ENCODE peak calls at places on chromosomes 11 and 22, in six cellular contexts. One of them, this sample, is unnamed.

GRCh38 chr11:44659641-44660040 is 67.1 kb upstream of the TSPAN18 start:
- DNase-seq in mammary epithelial cell: no peak
- DNase-seq in pancreas: no peak
- DNase-seq in sigmoid colon: peak; percentile 93
- DNase-seq in cardiac muscle cell: no peak
- DNase-seq in effector memory CD4-positive, alpha-beta T cell: no peak
- DNase-seq in this sample: no peak

GRCh38 chr22:43272869-43273318 is 70.3 kb downstream of the SCUBE1 start:
- DNase-seq in mammary epithelial cell: no peak
- DNase-seq in pancreas: no peak
- DNase-seq in sigmoid colon: no peak
- DNase-seq in cardiac muscle cell: no peak
- DNase-seq in effector memory CD4-positive, alpha-beta T cell: no peak
- DNase-seq in this sample: no peak

GRCh38 chr11:9601041-9601875 is 27.8 kb downstream of the WEE1 start:
- DNase-seq in mammary epithelial cell: peak; percentile 42
- DNase-seq in pancreas: no peak
- DNase-seq in sigmoid colon: no peak
- DNase-seq in cardiac muscle cell: peak; percentile 84
- DNase-seq in effector memory CD4-positive, alpha-beta T cell: peak; percentile 33
- DNase-seq in this sample: peak; percentile 35

GRCh38 chr22:35154937-35155387 is 89.0 kb downstream of the ISX start:
- DNase-seq in mammary epithelial cell: peak; percentile 45
- DNase-seq in pancreas: peak; percentile 68
- DNase-seq in sigmoid colon: peak; percentile 67
- DNase-seq in cardiac muscle cell: peak; percentile 62
- DNase-seq in effector memory CD4-positive, alpha-beta T cell: no peak
- DNase-seq in this sample: peak; percentile 67

GRCh38 chr11:17439316-17439782 is 37.3 kb downstream of the ABCC8 start:
- DNase-seq in mammary epithelial cell: no peak
- DNase-seq in pancreas: no peak
- DNase-seq in sigmoid colon: no peak
- DNase-seq in cardiac muscle cell: no peak
- DNase-seq in effector memory CD4-positive, alpha-beta T cell: no peak
- DNase-seq in this sample: no peak

GRCh38 chr11:12251651-12252560 is 125.5 kb upstream of the PARVA start:
- DNase-seq in mammary epithelial cell: no peak
- DNase-seq in pancreas: no peak
- DNase-seq in sigmoid colon: no peak
- DNase-seq in cardiac muscle cell: no peak
- DNase-seq in effector memory CD4-positive, alpha-beta T cell: no peak
- DNase-seq in this sample: no peak

GRCh38 chr11:76369406-76369805 is 11.5 kb downstream of the THAP12 start:
- DNase-seq in mammary epithelial cell: no peak
- DNase-seq in pancreas: no peak
- DNase-seq in sigmoid colon: no peak
- DNase-seq in cardiac muscle cell: no peak
- DNase-seq in effector memory CD4-positive, alpha-beta T cell: no peak
- DNase-seq in this sample: peak; percentile 64

GRCh38 chr11:27153136-27153535 is 112.5 kb downstream of the BBOX1 start:
- DNase-seq in mammary epithelial cell: peak; percentile 28
- DNase-seq in pancreas: no peak
- DNase-seq in sigmoid colon: no peak
- DNase-seq in cardiac muscle cell: no peak
- DNase-seq in effector memory CD4-positive, alpha-beta T cell: no peak
- DNase-seq in this sample: no peak

GRCh38 chr11:68581439-68581838 is 102.9 kb upstream of the GAL start:
- DNase-seq in mammary epithelial cell: no peak
- DNase-seq in pancreas: no peak
- DNase-seq in sigmoid colon: peak; percentile 76
- DNase-seq in cardiac muscle cell: no peak
- DNase-seq in effector memory CD4-positive, alpha-beta T cell: no peak
- DNase-seq in this sample: no peak

GRCh38 chr11:1040428-1041148 is 4.1 kb upstream of the MUC6 start:
- DNase-seq in mammary epithelial cell: no peak
- DNase-seq in pancreas: no peak
- DNase-seq in sigmoid colon: no peak
- DNase-seq in cardiac muscle cell: peak; percentile 83
- DNase-seq in effector memory CD4-positive, alpha-beta T cell: no peak
- DNase-seq in this sample: no peak

GRCh38 chr11:116773203-116774112 is 671 bp upstream of the BUD13 start:
- DNase-seq in mammary epithelial cell: peak; percentile 26
- DNase-seq in pancreas: no peak
- DNase-seq in sigmoid colon: no peak
- DNase-seq in cardiac muscle cell: no peak
- DNase-seq in effector memory CD4-positive, alpha-beta T cell: no peak
- DNase-seq in this sample: no peak

GRCh38 chr22:38051900-38052862 is 5.0 kb upstream of the PICK1 start:
- DNase-seq in mammary epithelial cell: peak; percentile 50
- DNase-seq in pancreas: peak; percentile 91
- DNase-seq in sigmoid colon: peak; percentile 89
- DNase-seq in cardiac muscle cell: peak; percentile 80
- DNase-seq in effector memory CD4-positive, alpha-beta T cell: peak; percentile 66
- DNase-seq in this sample: peak; percentile 82

GRCh38 chr11:31492320-31492913 is 17.0 kb downstream of the IMMP1L start:
- DNase-seq in mammary epithelial cell: peak; percentile 4
- DNase-seq in pancreas: no peak
- DNase-seq in sigmoid colon: no peak
- DNase-seq in cardiac muscle cell: peak; percentile 74
- DNase-seq in effector memory CD4-positive, alpha-beta T cell: no peak
- DNase-seq in this sample: no peak

GRCh38 chr11:62984451-62984991 is at the start of gene SLC22A6:
- DNase-seq in mammary epithelial cell: no peak
- DNase-seq in pancreas: no peak
- DNase-seq in sigmoid colon: no peak
- DNase-seq in cardiac muscle cell: no peak
- DNase-seq in effector memory CD4-positive, alpha-beta T cell: no peak
- DNase-seq in this sample: no peak

GRCh38 chr11:27216268-27217149 is 146.5 kb downstream of the CCDC34 start:
- DNase-seq in mammary epithelial cell: no peak
- DNase-seq in pancreas: peak; percentile 60
- DNase-seq in sigmoid colon: peak; percentile 86
- DNase-seq in cardiac muscle cell: peak; percentile 85
- DNase-seq in effector memory CD4-positive, alpha-beta T cell: no peak
- DNase-seq in this sample: peak; percentile 27

GRCh38 chr11:9754041-9754471 is 90.2 kb downstream of the SWAP70 start:
- DNase-seq in mammary epithelial cell: peak; percentile 92
- DNase-seq in pancreas: no peak
- DNase-seq in sigmoid colon: no peak
- DNase-seq in cardiac muscle cell: no peak
- DNase-seq in effector memory CD4-positive, alpha-beta T cell: no peak
- DNase-seq in this sample: no peak

GRCh38 chr11:64477675-64478074 is 113.3 kb upstream of the SLC22A12 start:
- DNase-seq in mammary epithelial cell: no peak
- DNase-seq in pancreas: no peak
- DNase-seq in sigmoid colon: no peak
- DNase-seq in cardiac muscle cell: no peak
- DNase-seq in effector memory CD4-positive, alpha-beta T cell: no peak
- DNase-seq in this sample: no peak

GRCh38 chr11:64469288-64469687 is 110.3 kb downstream of the RPS6KA4 start:
- DNase-seq in mammary epithelial cell: no peak
- DNase-seq in pancreas: no peak
- DNase-seq in sigmoid colon: peak; percentile 21
- DNase-seq in cardiac muscle cell: no peak
- DNase-seq in effector memory CD4-positive, alpha-beta T cell: no peak
- DNase-seq in this sample: no peak

GRCh38 chr11:64476866-64477265 is 114.2 kb upstream of the SLC22A12 start:
- DNase-seq in mammary epithelial cell: no peak
- DNase-seq in pancreas: no peak
- DNase-seq in sigmoid colon: no peak
- DNase-seq in cardiac muscle cell: no peak
- DNase-seq in effector memory CD4-positive, alpha-beta T cell: no peak
- DNase-seq in this sample: no peak

GRCh38 chr11:64472593-64473455 is 113.9 kb downstream of the RPS6KA4 start:
- DNase-seq in mammary epithelial cell: no peak
- DNase-seq in pancreas: no peak
- DNase-seq in sigmoid colon: no peak
- DNase-seq in cardiac muscle cell: peak; percentile 24
- DNase-seq in effector memory CD4-positive, alpha-beta T cell: no peak
- DNase-seq in this sample: no peak
- H3K27me3 ChIP-seq in mammary epithelial cell: no peaks in the 10 kb centered on the region
- H3K27me3 ChIP-seq in pancreas: no peaks in the 10 kb centered on the region
- H3K27me3 ChIP-seq in sigmoid colon: no peaks in the 10 kb centered on the region
- H3K27me3 ChIP-seq in cardiac muscle cell: peaks cover 13% of the 10 kb centered on the region
- H3K27me3 ChIP-seq in effector memory CD4-positive, alpha-beta T cell: no peaks in the 10 kb centered on the region
- H3K27me3 ChIP-seq in this sample: no peaks in the 10 kb centered on the region

GRCh38 chr11:66950113-66950535 is 8.1 kb downstream of the PC start:
- DNase-seq in mammary epithelial cell: peak; percentile 81
- DNase-seq in pancreas: no peak
- DNase-seq in sigmoid colon: peak; percentile 67
- DNase-seq in cardiac muscle cell: peak; percentile 63
- DNase-seq in effector memory CD4-positive, alpha-beta T cell: no peak
- DNase-seq in this sample: peak; percentile 52

GRCh38 chr11:66956689-66957290 is 1.4 kb downstream of the PC start:
- DNase-seq in mammary epithelial cell: peak; percentile 81
- DNase-seq in pancreas: no peak
- DNase-seq in sigmoid colon: peak; percentile 70
- DNase-seq in cardiac muscle cell: peak; percentile 66
- DNase-seq in effector memory CD4-positive, alpha-beta T cell: no peak
- DNase-seq in this sample: no peak

GRCh38 chr11:66953431-66953833 is 4.8 kb downstream of the PC start:
- DNase-seq in mammary epithelial cell: no peak
- DNase-seq in pancreas: no peak
- DNase-seq in sigmoid colon: no peak
- DNase-seq in cardiac muscle cell: no peak
- DNase-seq in effector memory CD4-positive, alpha-beta T cell: no peak
- DNase-seq in this sample: no peak

GRCh38 chr11:66951927-66952337 is 6.3 kb downstream of the PC start:
- DNase-seq in mammary epithelial cell: no peak
- DNase-seq in pancreas: peak; percentile 74
- DNase-seq in sigmoid colon: no peak
- DNase-seq in cardiac muscle cell: peak; percentile 48
- DNase-seq in effector memory CD4-positive, alpha-beta T cell: no peak
- DNase-seq in this sample: peak; percentile 59

DNA sequence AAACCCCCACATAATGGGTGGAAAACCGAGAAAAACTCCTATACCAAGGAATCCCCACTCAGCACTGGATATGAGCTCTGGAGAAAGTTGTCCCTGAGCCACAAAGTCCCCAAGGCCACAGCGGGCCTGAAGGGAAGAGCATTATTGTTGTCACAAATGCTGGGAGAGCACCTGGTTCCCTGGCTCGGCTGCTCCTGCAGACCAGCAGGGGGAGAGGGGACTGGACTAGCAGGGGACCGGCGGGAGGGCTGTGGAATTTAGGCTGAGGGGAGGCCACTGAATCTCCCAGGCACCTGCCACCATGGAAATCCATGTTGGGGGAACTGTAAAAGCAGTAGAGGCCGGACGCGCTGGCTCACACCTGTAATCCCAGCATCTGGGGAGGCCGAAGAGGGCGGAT is 7.0 kb downstream of the PC start:
- DNase-seq in mammary epithelial cell: no peak
- DNase-seq in pancreas: no peak
- DNase-seq in sigmoid colon: no peak
- DNase-seq in cardiac muscle cell: no peak
- DNase-seq in effector memory CD4-positive, alpha-beta T cell: no peak
- DNase-seq in this sample: no peak
- H3K27ac ChIP-seq in mammary epithelial cell: no peak overlapping the region
- H3K27ac ChIP-seq in pancreas: no peak overlapping the region
- H3K27ac ChIP-seq in sigmoid colon: no peak overlapping the region
- H3K27ac ChIP-seq in cardiac muscle cell: no peak overlapping the region
- H3K27ac ChIP-seq in effector memory CD4-positive, alpha-beta T cell: no peak overlapping the region
- H3K27ac ChIP-seq in this sample: no peak overlapping the region

GRCh38 chr11:64292458-64293254 is 1.6 kb downstream of the KCNK4 start:
- DNase-seq in mammary epithelial cell: no peak
- DNase-seq in pancreas: peak; percentile 80
- DNase-seq in sigmoid colon: no peak
- DNase-seq in cardiac muscle cell: no peak
- DNase-seq in effector memory CD4-positive, alpha-beta T cell: no peak
- DNase-seq in this sample: no peak

GRCh38 chr11:64291746-64292457 is 800 bp downstream of the KCNK4 start:
- DNase-seq in mammary epithelial cell: no peak
- DNase-seq in pancreas: peak; percentile 71
- DNase-seq in sigmoid colon: no peak
- DNase-seq in cardiac muscle cell: no peak
- DNase-seq in effector memory CD4-positive, alpha-beta T cell: no peak
- DNase-seq in this sample: no peak

GRCh38 chr11:64290352-64290751 is 750 bp upstream of the KCNK4 start:
- DNase-seq in mammary epithelial cell: no peak
- DNase-seq in pancreas: no peak
- DNase-seq in sigmoid colon: no peak
- DNase-seq in cardiac muscle cell: no peak
- DNase-seq in effector memory CD4-positive, alpha-beta T cell: no peak
- DNase-seq in this sample: no peak

GRCh38 chr11:64289011-64289564 is 2.0 kb upstream of the KCNK4 start:
- DNase-seq in mammary epithelial cell: no peak
- DNase-seq in pancreas: no peak
- DNase-seq in sigmoid colon: no peak
- DNase-seq in cardiac muscle cell: no peak
- DNase-seq in effector memory CD4-positive, alpha-beta T cell: no peak
- DNase-seq in this sample: no peak

GRCh38 chr11:64290894-64291745 is at the start of gene KCNK4:
- DNase-seq in mammary epithelial cell: no peak
- DNase-seq in pancreas: peak; percentile 75
- DNase-seq in sigmoid colon: no peak
- DNase-seq in cardiac muscle cell: no peak
- DNase-seq in effector memory CD4-positive, alpha-beta T cell: no peak
- DNase-seq in this sample: no peak
- H3K27me3 ChIP-seq in mammary epithelial cell: peaks cover 10% of the 10 kb centered on the region
- H3K27me3 ChIP-seq in pancreas: no peaks in the 10 kb centered on the region
- H3K27me3 ChIP-seq in sigmoid colon: peaks cover 22% of the 10 kb centered on the region
- H3K27me3 ChIP-seq in cardiac muscle cell: peaks cover 71% of the 10 kb centered on the region
- H3K27me3 ChIP-seq in effector memory CD4-positive, alpha-beta T cell: peaks cover 35% of the 10 kb centered on the region
- H3K27me3 ChIP-seq in this sample: peaks cover 49% of the 10 kb centered on the region

GRCh38 chr22:17941501-17942406 is 82.6 kb downstream of the MICAL3 start:
- DNase-seq in mammary epithelial cell: no peak
- DNase-seq in pancreas: no peak
- DNase-seq in sigmoid colon: no peak
- DNase-seq in cardiac muscle cell: no peak
- DNase-seq in effector memory CD4-positive, alpha-beta T cell: no peak
- DNase-seq in this sample: no peak

GRCh38 chr22:17942721-17943120 is 81.6 kb downstream of the MICAL3 start:
- DNase-seq in mammary epithelial cell: no peak
- DNase-seq in pancreas: no peak
- DNase-seq in sigmoid colon: no peak
- DNase-seq in cardiac muscle cell: no peak
- DNase-seq in effector memory CD4-positive, alpha-beta T cell: no peak
- DNase-seq in this sample: no peak

GRCh38 chr22:17939011-17939410 is 85.3 kb downstream of the MICAL3 start:
- DNase-seq in mammary epithelial cell: no peak
- DNase-seq in pancreas: no peak
- DNase-seq in sigmoid colon: peak; percentile 40
- DNase-seq in cardiac muscle cell: no peak
- DNase-seq in effector memory CD4-positive, alpha-beta T cell: no peak
- DNase-seq in this sample: no peak

GRCh38 chr22:17939579-17939978 is 84.8 kb downstream of the MICAL3 start:
- DNase-seq in mammary epithelial cell: no peak
- DNase-seq in pancreas: no peak
- DNase-seq in sigmoid colon: no peak
- DNase-seq in cardiac muscle cell: no peak
- DNase-seq in effector memory CD4-positive, alpha-beta T cell: no peak
- DNase-seq in this sample: no peak

DNA sequence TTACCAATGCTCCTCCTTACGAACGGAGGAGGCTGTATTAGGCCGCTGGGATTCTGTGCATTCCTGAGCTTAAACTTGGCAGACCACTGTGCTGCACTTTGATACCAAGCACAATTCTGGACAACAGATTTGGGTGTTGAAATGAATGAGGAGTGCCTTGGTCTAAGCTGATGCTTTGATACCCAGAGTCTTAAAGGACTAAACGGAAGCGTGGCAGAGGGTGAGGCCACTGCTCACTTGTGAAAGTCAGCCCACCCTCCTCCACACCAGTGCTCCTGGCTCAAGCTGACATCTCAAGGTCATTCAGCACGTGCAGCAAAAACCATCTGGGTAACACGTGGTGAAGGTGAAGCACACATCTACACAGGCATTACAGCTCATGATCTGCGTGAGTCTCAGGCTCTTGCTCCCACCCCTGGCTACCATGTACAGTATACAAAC is 85.9 kb downstream of the MICAL3 start:
- DNase-seq in mammary epithelial cell: no peak
- DNase-seq in pancreas: no peak
- DNase-seq in sigmoid colon: peak; percentile 54
- DNase-seq in cardiac muscle cell: peak; percentile 81
- DNase-seq in effector memory CD4-positive, alpha-beta T cell: no peak
- DNase-seq in this sample: no peak
- H3K27ac ChIP-seq in mammary epithelial cell: no peak overlapping the region
- H3K27ac ChIP-seq in pancreas: no peak overlapping the region
- H3K27ac ChIP-seq in sigmoid colon: peak overlapping the region; percentile 65
- H3K27ac ChIP-seq in cardiac muscle cell: peak overlapping the region; percentile 80
- H3K27ac ChIP-seq in effector memory CD4-positive, alpha-beta T cell: no peak overlapping the region
- H3K27ac ChIP-seq in this sample: no peak overlapping the region